ENCODE peak calls at places on chromosome 22, in four cellular contexts. One of them, this sample, is unnamed.

GRCh38 chr22:44329179-44329796 is 16.5 kb upstream of the SHISAL1 start:
- DNase-seq in SK-N-SH: no peak
- DNase-seq in H1: no peak
- DNase-seq in K562: no peak
- DNase-seq in this sample: no peak

GRCh38 chr22:33756508-33756949 is 163.7 kb downstream of the LARGE1 start:
- DNase-seq in H1: no peak
- DNase-seq in K562: no peak
- DNase-seq in SK-N-SH: peak; percentile 14
- DNase-seq in this sample: peak; percentile 39

GRCh38 chr22:46102159-46102558 is 48.2 kb upstream of the PPARA start:
- DNase-seq in K562: no peak
- DNase-seq in SK-N-SH: no peak
- DNase-seq in H1: no peak
- DNase-seq in this sample: no peak

GRCh38 chr22:39175127-39176066 is 22.9 kb upstream of the CBX7 start:
- DNase-seq in H1: peak; percentile 71
- DNase-seq in K562: no peak
- DNase-seq in SK-N-SH: no peak
- DNase-seq in this sample: no peak

GRCh38 chr22:20646906-20647305 is 127.0 kb upstream of the SERPIND1 start:
- DNase-seq in K562: no peak
- DNase-seq in H1: no peak
- DNase-seq in SK-N-SH: no peak
- DNase-seq in this sample: no peak

GRCh38 chr22:35394810-35395563 is 5.0 kb upstream of the MCM5 start:
- DNase-seq in K562: no peak
- DNase-seq in H1: no peak
- DNase-seq in SK-N-SH: no peak
- DNase-seq in this sample: no peak

GRCh38 chr22:39267966-39268365 is 23.2 kb upstream of the PDGFB start:
- DNase-seq in SK-N-SH: no peak
- DNase-seq in K562: no peak
- DNase-seq in H1: no peak
- DNase-seq in this sample: no peak

GRCh38 chr22:20659920-20660319 is 114.0 kb upstream of the SERPIND1 start:
- DNase-seq in SK-N-SH: no peak
- DNase-seq in H1: no peak
- DNase-seq in K562: no peak
- DNase-seq in this sample: no peak

GRCh38 chr22:21000215-21000986 is 1.5 kb downstream of the THAP7 start:
- DNase-seq in K562: peak; percentile 83
- DNase-seq in SK-N-SH: no peak
- DNase-seq in H1: no peak
- DNase-seq in this sample: no peak

GRCh38 chr22:29359469-29359868 is 28.9 kb downstream of the AP1B1 start:
- DNase-seq in SK-N-SH: peak; percentile 81
- DNase-seq in H1: peak; percentile 73
- DNase-seq in K562: peak; percentile 16
- DNase-seq in this sample: peak; percentile 68

GRCh38 chr22:32518848-32519247 is 44.2 kb downstream of the FBXO7 start:
- DNase-seq in SK-N-SH: no peak
- DNase-seq in H1: no peak
- DNase-seq in K562: peak; percentile 42
- DNase-seq in this sample: no peak

GRCh38 chr22:32473388-32473952 is 1.1 kb upstream of the FBXO7 start:
- DNase-seq in K562: peak; percentile 65
- DNase-seq in SK-N-SH: peak; percentile 61
- DNase-seq in H1: peak; percentile 56
- DNase-seq in this sample: no peak

GRCh38 chr22:41699264-41700104 is at the start of gene MEI1:
- DNase-seq in SK-N-SH: no peak
- DNase-seq in K562: no peak
- DNase-seq in H1: peak; percentile 75
- DNase-seq in this sample: peak; percentile 49

GRCh38 chr22:24703101-24703500 is 71.4 kb downstream of the PIWIL3 start:
- DNase-seq in K562: peak; percentile 36
- DNase-seq in H1: peak; percentile 38
- DNase-seq in SK-N-SH: no peak
- DNase-seq in this sample: no peak

GRCh38 chr22:30868663-30869385 is 99.8 kb downstream of the MORC2 start:
- DNase-seq in SK-N-SH: peak; percentile 30
- DNase-seq in H1: no peak
- DNase-seq in K562: no peak
- DNase-seq in this sample: no peak
- TF ChIP-seq TEAD4 in SK-N-SH: no peak
- TF ChIP-seq TEAD4 in H1: no peak
- TF ChIP-seq TEAD4 in K562: no peak
- TF ChIP-seq TEAD4 in this sample: no peak

GRCh38 chr22:50468626-50469025 is 6.2 kb downstream of the SBF1 start:
- DNase-seq in H1: no peak
- DNase-seq in SK-N-SH: no peak
- DNase-seq in K562: no peak
- DNase-seq in this sample: no peak

GRCh38 chr22:50471197-50471847 is 3.5 kb downstream of the SBF1 start:
- DNase-seq in K562: no peak
- DNase-seq in H1: no peak
- DNase-seq in SK-N-SH: no peak
- DNase-seq in this sample: no peak

GRCh38 chr22:50470491-50470890 is 4.3 kb downstream of the SBF1 start:
- DNase-seq in H1: no peak
- DNase-seq in SK-N-SH: no peak
- DNase-seq in K562: no peak
- DNase-seq in this sample: no peak

GRCh38 chr22:50467773-50468440 is 6.9 kb downstream of the SBF1 start:
- DNase-seq in K562: no peak
- DNase-seq in SK-N-SH: no peak
- DNase-seq in H1: no peak
- DNase-seq in this sample: no peak

GRCh38 chr22:50469377-50470305 is 5.2 kb downstream of the SBF1 start:
- DNase-seq in K562: peak; percentile 79
- DNase-seq in H1: no peak
- DNase-seq in SK-N-SH: no peak
- DNase-seq in this sample: peak; percentile 51
- TF ChIP-seq TEAD4 in K562: no peak
- TF ChIP-seq TEAD4 in H1: no peak
- TF ChIP-seq TEAD4 in SK-N-SH: no peak
- TF ChIP-seq TEAD4 in this sample: no peak

DNA sequence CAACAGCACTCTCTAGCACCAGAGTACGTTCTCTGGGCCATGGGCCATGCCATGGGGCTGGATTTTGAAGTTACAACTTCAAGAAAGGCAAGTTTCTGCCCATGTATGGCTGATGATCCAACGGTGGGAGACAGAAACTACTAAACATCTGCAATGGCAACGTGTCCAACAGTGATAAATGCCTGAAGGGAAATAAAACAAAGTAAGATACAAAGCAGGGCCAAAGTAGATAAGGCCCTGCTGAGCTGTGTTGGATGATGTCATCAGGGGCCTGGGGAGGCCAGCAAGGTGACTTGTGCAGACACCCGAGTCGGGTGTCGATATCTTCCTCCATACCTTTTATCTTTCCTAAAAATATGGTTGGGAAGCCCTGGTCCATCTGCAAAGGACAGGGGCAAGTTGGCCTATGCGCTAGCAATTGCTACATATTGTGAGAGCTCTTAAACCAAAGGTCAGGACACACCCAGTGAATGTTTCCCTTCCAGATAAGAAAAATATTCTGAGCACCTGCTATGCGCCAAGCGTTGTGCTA is 487.2 kb downstream of the MN1 start:
- DNase-seq in K562: peak; percentile 75
- DNase-seq in H1: no peak
- DNase-seq in SK-N-SH: no peak
- DNase-seq in this sample: no peak
- TF ChIP-seq TEAD4 in K562: no peak
- TF ChIP-seq TEAD4 in H1: no peak
- TF ChIP-seq TEAD4 in SK-N-SH: no peak
- TF ChIP-seq TEAD4 in this sample: no peak

GRCh38 chr22:23287136-23288095 is 107.1 kb downstream of the BCR start:
- DNase-seq in SK-N-SH: no peak
- DNase-seq in H1: no peak
- DNase-seq in K562: peak; percentile 23
- DNase-seq in this sample: no peak
- TF ChIP-seq TEAD4 in SK-N-SH: no peak
- TF ChIP-seq TEAD4 in H1: no peak
- TF ChIP-seq TEAD4 in K562: no peak
- TF ChIP-seq TEAD4 in this sample: no peak

GRCh38 chr22:37276771-37277170 is 5.5 kb upstream of the CYTH4 start:
- DNase-seq in SK-N-SH: no peak
- DNase-seq in H1: no peak
- DNase-seq in K562: no peak
- DNase-seq in this sample: no peak
- TF ChIP-seq TEAD4 in SK-N-SH: no peak
- TF ChIP-seq TEAD4 in H1: no peak
- TF ChIP-seq TEAD4 in K562: no peak
- TF ChIP-seq TEAD4 in this sample: no peak

DNA sequence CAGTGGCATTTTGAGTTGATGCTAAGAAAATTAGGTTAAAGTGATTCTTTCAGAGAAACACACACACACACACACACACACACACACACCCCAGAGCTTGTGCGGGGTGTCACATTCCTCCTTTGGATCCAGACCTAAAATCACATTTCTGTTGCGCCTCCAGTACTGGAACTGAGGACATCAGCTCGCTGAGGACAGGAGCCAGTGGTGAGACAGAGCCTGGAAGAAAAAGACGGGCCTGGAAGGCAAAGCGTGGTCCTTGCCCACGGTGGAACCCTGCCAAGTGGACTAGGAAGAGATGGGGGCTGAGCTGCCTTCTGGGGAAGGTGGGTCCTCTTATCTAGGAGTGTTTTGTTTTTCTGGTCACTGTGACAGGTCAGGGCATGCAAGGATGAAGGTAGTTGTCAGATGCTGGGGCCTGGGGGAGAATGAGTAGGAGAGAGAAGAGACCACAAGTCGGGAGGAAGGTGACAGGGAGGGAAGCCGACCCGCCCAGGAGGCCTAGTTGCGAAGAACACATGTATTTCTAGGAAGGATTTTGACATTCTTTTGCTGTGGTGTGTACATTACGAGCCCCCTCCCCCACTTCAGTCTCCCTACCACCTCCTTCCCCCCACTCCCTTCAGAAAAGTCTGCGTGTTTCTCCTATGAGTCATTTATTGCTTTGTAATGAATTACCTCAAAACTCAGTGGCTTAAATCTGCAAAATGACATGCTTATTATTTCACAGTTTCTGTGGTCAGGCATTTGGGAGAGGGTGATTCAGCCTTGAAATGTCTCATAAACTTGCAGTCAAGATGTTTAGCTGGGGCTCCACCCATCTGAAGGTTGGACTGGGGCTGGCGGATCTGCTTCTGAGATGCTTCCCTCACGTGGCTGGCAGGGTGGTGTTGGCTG is 4.8 kb upstream of the ELFN2 start:
- DNase-seq in K562: no peak
- DNase-seq in H1: no peak
- DNase-seq in SK-N-SH: no peak
- DNase-seq in this sample: no peak
- TF ChIP-seq TEAD4 in K562: no peak
- TF ChIP-seq TEAD4 in H1: no peak
- TF ChIP-seq TEAD4 in SK-N-SH: peak; percentile 95
- TF ChIP-seq TEAD4 in this sample: no peak

This sample was measured in WTC11.